ENCODE peak calls at places on chromosome 22, in four cellular contexts. U is fibroblast of lung, F is cardiac fibroblast, V is tibial artery. Y is an unnamed sample.

GRCh38 chr22:27952779-27953178 is 33.7 kb upstream of the PITPNB start:
- DNase-seq in F (peak; percentile 46), U (no peak), V (no peak), Y (no peak)

GRCh38 chr22:36385491-36386350 is 2.0 kb downstream of the MYH9 start:
- DNase-seq in V (peak; percentile 88), F (peak; percentile 40), U (peak; percentile 48), Y (no peak)

GRCh38 chr22:35971418-35972119 is 57.1 kb downstream of the RBFOX2 start:
- DNase-seq in U (peak; percentile 92), F (peak; percentile 90), V (no peak), Y (peak; percentile 92)

GRCh38 chr22:46537221-46537945 is at the start of gene CELSR1:
- DNase-seq in U (peak; percentile 67), V (no peak), F (peak; percentile 22), Y (no peak)

GRCh38 chr22:40560551-40560950 is 76.0 kb downstream of the MRTFA start:
- DNase-seq in U (peak; percentile 73), F (peak; percentile 19), V (no peak), Y (no peak)

GRCh38 chr22:30457964-30458363 is 13.9 kb downstream of the SEC14L3 start:
- DNase-seq in U (no peak), F (no peak), V (no peak), Y (no peak)

GRCh38 chr22:44361391-44362126 is 48.8 kb upstream of the SHISAL1 start:
- DNase-seq in V (no peak), F (no peak), U (no peak), Y (no peak)

GRCh38 chr22:43848366-43849171 is 13.7 kb downstream of the SULT4A1 start:
- DNase-seq in F (peak; percentile 33), V (peak; percentile 55), U (peak; percentile 30), Y (no peak)

GRCh38 chr22:33917744-33918406 is 2.4 kb downstream of the LARGE1 start:
- DNase-seq in V (no peak), U (peak; percentile 27), F (peak; percentile 6), Y (no peak)

GRCh38 chr22:43884600-43885318 is 7.1 kb downstream of the PNPLA5 start:
- DNase-seq in V (no peak), F (peak; percentile 52), U (peak; percentile 25), Y (no peak)

GRCh38 chr22:30325065-30325720 is 1.5 kb downstream of the TBC1D10A start:
- DNase-seq in U (peak; percentile 88), F (peak; percentile 84), V (peak; percentile 84), Y (peak; percentile 68)

GRCh38 chr22:33512961-33513360 is 407.3 kb downstream of the LARGE1 start:
- DNase-seq in U (peak; percentile 78), V (no peak), F (no peak), Y (no peak)

GRCh38 chr22:25487508-25487907 is 77.0 kb upstream of the GRK3 start:
- DNase-seq in F (no peak), V (no peak), U (no peak), Y (no peak)

GRCh38 chr22:42754658-42755057 is 34.0 kb upstream of the A4GALT start:
- DNase-seq in F (peak; percentile 80), V (no peak), U (peak; percentile 96), Y (no peak)

GRCh38 chr22:23913306-23913660 is 19.1 kb downstream of the MIF start:
- DNase-seq in V (no peak), F (no peak), U (no peak), Y (no peak)

GRCh38 chr22:43992331-43992821 is 31.7 kb upstream of the PARVB start:
- DNase-seq in V (no peak), F (peak; percentile 17), U (peak; percentile 72), Y (peak; percentile 4)

GRCh38 chr22:22692707-22693530 is 48.5 kb downstream of the GGTLC2 start:
- DNase-seq in F (peak; percentile 64), V (peak; percentile 33), U (peak; percentile 25), Y (no peak)

GRCh38 chr22:42171417-42171816 is 40.8 kb upstream of the CYP2D6 start:
- DNase-seq in F (no peak), V (no peak), U (no peak), Y (no peak)

GRCh38 chr22:11627798-11628650 is 3900.0 kb upstream of the OR11H1 start:
- DNase-seq in F (no peak), V (no peak), U (no peak), Y (no peak)

GRCh38 chr22:24291538-24292201 is 21.0 kb downstream of the SPECC1L start:
- DNase-seq in F (no peak), V (no peak), U (no peak), Y (no peak)

GRCh38 chr22:30041881-30042280 is 38.4 kb upstream of the HORMAD2 start:
- DNase-seq in F (no peak), U (no peak), V (no peak), Y (no peak)

GRCh38 chr22:17710023-17710422 is 64.2 kb downstream of the BID start:
- DNase-seq in F (no peak), U (no peak), V (no peak), Y (no peak)

GRCh38 chr22:17706451-17706900 is 67.8 kb downstream of the BID start:
- DNase-seq in V (peak; percentile 81), U (peak; percentile 94), F (peak; percentile 92), Y (peak; percentile 86)

GRCh38 chr22:17706947-17707346 is 67.3 kb downstream of the BID start:
- DNase-seq in U (no peak), F (peak; percentile 3), V (no peak), Y (no peak)

GRCh38 chr22:17705565-17706450 is 67.3 kb downstream of the BCL2L13 start:
- DNase-seq in U (peak; percentile 33), V (no peak), F (no peak), Y (no peak)

GRCh38 chr22:17707526-17707925 is 66.7 kb downstream of the BID start:
- DNase-seq in F (peak; percentile 45), V (no peak), U (peak; percentile 32), Y (no peak)
- H3K4me3 ChIP-seq in F (no peak overlapping the region), V (peak overlapping the region; percentile 40), U (peak overlapping the region; percentile 55), Y (no peak overlapping the region)

DNA sequence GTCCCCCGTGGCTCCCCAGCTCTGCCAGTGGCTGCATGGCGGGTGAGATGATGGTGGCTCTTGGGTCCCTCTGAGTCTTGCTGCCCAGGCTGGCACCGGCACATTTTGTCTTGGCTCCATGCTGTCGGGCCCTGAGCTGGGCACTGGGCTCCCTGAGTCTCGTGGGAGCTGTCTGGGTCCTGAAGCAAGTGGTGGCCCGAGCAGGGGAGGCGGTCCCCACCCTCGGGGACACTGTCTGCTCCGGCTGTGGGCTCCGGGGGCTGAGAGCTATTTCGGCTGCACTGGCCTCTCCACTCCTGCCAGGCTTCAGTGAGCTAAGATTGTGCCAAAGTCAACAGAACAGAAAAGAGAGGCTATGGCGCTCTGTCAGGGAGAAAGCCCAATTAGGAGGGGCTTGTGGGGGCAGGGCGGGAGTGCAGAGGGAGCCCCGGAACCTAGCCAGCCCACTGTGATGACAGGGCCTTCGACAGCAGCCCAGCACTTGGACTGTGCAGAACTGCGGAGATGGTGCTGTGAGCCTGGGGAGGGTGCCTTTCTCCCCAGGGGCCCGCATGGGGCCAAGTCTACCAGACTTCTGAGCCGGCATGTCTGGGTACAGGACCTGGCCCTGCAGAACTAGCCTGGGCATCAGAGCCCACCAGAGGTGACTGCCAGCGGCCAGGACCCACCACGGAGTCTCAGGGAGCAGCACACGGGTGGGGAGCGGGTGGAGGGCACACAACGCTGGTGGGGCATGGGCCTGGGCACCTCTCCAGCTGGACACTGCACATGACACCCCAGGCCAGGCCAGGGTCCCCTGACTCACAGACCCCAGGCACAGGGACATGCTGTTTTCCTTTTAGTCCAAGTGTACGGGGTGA is 38.0 kb downstream of the RTN4R start:
- DNase-seq in U (peak; percentile 11), V (peak; percentile 95), F (no peak), Y (no peak)
- TF ChIP-seq CTCF in U (no peak), V (no peak), F (no peak), Y (no peak)

DNA sequence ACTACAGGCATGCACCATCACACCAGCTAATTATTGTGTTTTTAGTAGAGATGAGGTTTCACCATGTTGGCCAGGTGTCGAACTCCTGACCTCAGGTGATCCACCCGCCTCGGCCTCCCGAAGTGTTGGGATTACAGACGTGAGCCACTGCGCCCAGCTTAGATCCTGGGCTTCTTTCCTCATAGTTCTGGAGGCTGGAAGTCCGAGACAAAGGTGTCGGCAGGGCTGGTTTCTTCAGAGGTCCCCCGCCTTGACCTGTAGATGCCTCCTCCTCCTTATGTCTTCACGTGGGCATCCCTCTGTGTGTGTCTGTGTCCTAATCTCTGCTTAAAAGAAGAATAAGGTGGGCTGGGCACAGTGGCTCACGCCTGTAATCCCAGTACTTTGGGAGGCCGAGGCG is 44.2 kb upstream of the FBLN1 start:
- DNase-seq in U (no peak), V (no peak), F (no peak), Y (no peak)
- H3K4me3 ChIP-seq in U (no peak overlapping the region), V (no peak overlapping the region), F (no peak overlapping the region), Y (no peak overlapping the region)

DNA sequence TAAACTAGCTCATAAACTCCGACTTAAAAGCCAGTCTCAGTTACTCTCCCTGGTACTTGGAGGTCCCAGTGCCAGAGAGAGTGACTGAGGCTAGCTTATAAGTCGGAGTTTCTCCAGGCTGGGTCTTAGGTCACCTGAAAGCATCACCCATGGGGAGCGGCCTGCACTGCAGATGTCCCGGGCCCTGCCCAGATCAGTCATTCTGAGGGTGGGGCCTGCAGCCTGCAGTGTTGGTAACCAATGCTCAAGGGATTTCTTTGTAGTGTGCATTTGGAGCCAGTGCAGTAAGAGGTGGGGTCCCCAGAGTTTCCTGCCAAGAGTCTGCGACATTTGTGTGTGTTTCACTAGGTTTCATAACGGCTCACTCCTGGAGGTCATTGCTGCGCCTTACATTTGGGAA is 14.8 kb downstream of the TAB1 start:
- DNase-seq in F (no peak), V (no peak), U (no peak), Y (no peak)
- TF ChIP-seq CTCF in F (no peak), V (no peak), U (no peak), Y (no peak)

GRCh38 chr22:20019661-20020532 is 1.0 kb upstream of the TANGO2 start:
- DNase-seq in V (no peak), U (no peak), F (no peak), Y (no peak)
- H3K4me3 ChIP-seq in V (peak overlapping the region; percentile 74), U (peak overlapping the region; percentile 63), F (no peak overlapping the region), Y (peak overlapping the region; percentile 49)

GRCh38 chr22:38104084-38104483 is 6.4 kb downstream of the BAIAP2L2 start:
- DNase-seq in F (peak; percentile 25), V (no peak), U (no peak), Y (no peak)
- TF ChIP-seq CTCF in F (peak; percentile 46), V (peak; percentile 28), U (peak; percentile 39), Y (peak; percentile 39)

GRCh38 chr22:26581026-26581425 is 8.9 kb downstream of the TPST2 start:
- DNase-seq in V (no peak), F (no peak), U (no peak), Y (no peak)
- H3K4me3 ChIP-seq in V (no peak overlapping the region), F (no peak overlapping the region), U (no peak overlapping the region), Y (no peak overlapping the region)

Y was measured in AG09309.